ENCODE peak calls at places on chromosomes 12 and 14, in eight cellular contexts. B is LNCaP clone FGC, M is psoas muscle, K is H9, W is GM10248, Q is glutamatergic neuron, I is kidney, A is MM.1S. N is an unnamed sample.

GRCh38 chr14:76780875-76781647 is 19.8 kb downstream of the VASH1 start:
- DNase-seq in W (no peak), A (no peak), I (no peak), Q (no peak), B (no peak), K (peak; percentile 15), M (no peak), N (no peak)

GRCh38 chr14:34770901-34771300 is 56.5 kb upstream of the CFL2 start:
- DNase-seq in Q (no peak), M (no peak), B (no peak), W (no peak), I (no peak), A (no peak), K (no peak), N (no peak)

GRCh38 chr12:124779161-124780141 is 84.2 kb downstream of the SCARB1 start:
- DNase-seq in Q (no peak), A (no peak), I (no peak), M (no peak), W (peak; percentile 66), K (no peak), B (no peak), N (no peak)

GRCh38 chr14:102579696-102580551 is 12.5 kb upstream of the RCOR1 start:
- DNase-seq in W (no peak), Q (no peak), I (no peak), A (no peak), K (no peak), M (no peak), B (no peak), N (no peak)

GRCh38 chr12:43761535-43761934 is 2.8 kb downstream of the IRAK4 start:
- DNase-seq in Q (no peak), W (no peak), K (no peak), B (no peak), M (no peak), A (no peak), I (no peak), N (no peak)

GRCh38 chr14:32669416-32669815 is 269.3 kb upstream of the NPAS3 start:
- DNase-seq in Q (no peak), A (no peak), K (no peak), W (no peak), I (no peak), B (no peak), M (no peak), N (no peak)

GRCh38 chr12:112716099-112717093 is 75.2 kb upstream of the RPH3A start:
- DNase-seq in B (peak; percentile 8), K (peak; percentile 71), W (no peak), M (no peak), Q (peak; percentile 40), I (no peak), A (no peak), N (no peak)

GRCh38 chr14:66074546-66074945 is 411.6 kb upstream of the CCDC196 start:
- DNase-seq in M (no peak), I (no peak), Q (no peak), W (no peak), B (no peak), K (no peak), A (no peak), N (no peak)

GRCh38 chr14:60085693-60086092 is 6.0 kb upstream of the PCNX4 start:
- DNase-seq in I (no peak), M (no peak), B (no peak), W (no peak), K (no peak), Q (no peak), A (no peak), N (no peak)

GRCh38 chr14:23153891-23154796 is 29.3 kb downstream of the SLC7A8 start:
- DNase-seq in W (no peak), M (peak; percentile 98), Q (no peak), A (no peak), K (peak; percentile 86), B (peak; percentile 96), I (peak; percentile 94), N (no peak)

GRCh38 chr14:106218189-106218588 is 691.8 kb downstream of the TMEM121 start:
- DNase-seq in K (no peak), A (peak; percentile 4), W (no peak), Q (no peak), I (no peak), M (no peak), B (no peak), N (no peak)

GRCh38 chr14:89246290-89246689 is 170.7 kb downstream of the FOXN3 start:
- DNase-seq in K (no peak), I (no peak), W (no peak), Q (no peak), A (no peak), B (no peak), M (no peak), N (no peak)

GRCh38 chr12:47207829-47208248 is 128.1 kb upstream of the AMIGO2 start:
- DNase-seq in Q (no peak), M (no peak), K (no peak), B (peak; percentile 46), W (peak; percentile 52), A (peak; percentile 59), I (no peak), N (no peak)

GRCh38 chr14:94632305-94632590 is 20.1 kb downstream of the SERPINA3 start:
- DNase-seq in B (no peak), A (no peak), Q (no peak), W (no peak), K (no peak), M (no peak), I (no peak), N (no peak)

GRCh38 chr12:128043317-128043716 is 223.7 kb upstream of the TMEM132C start:
- DNase-seq in W (no peak), M (no peak), A (no peak), K (no peak), I (no peak), B (no peak), Q (no peak), N (no peak)

GRCh38 chr14:61178226-61179060 is 102.7 kb downstream of the TMEM30B start:
- DNase-seq in M (no peak), W (no peak), B (no peak), K (no peak), Q (no peak), A (peak; percentile 35), I (no peak), N (no peak)

GRCh38 chr14:91142214-91142668 is 28.4 kb downstream of the DGLUCY start:
- DNase-seq in I (no peak), K (no peak), M (no peak), B (no peak), W (peak; percentile 79), A (peak; percentile 80), Q (no peak), N (no peak)

GRCh38 chr14:97602438-97603117 is 805.4 kb downstream of the VRK1 start:
- DNase-seq in M (no peak), A (no peak), I (peak; percentile 57), W (no peak), Q (no peak), K (no peak), B (no peak), N (no peak)

GRCh38 chr14:73323889-73324535 is 86.7 kb downstream of the PAPLN start:
- DNase-seq in M (no peak), A (no peak), Q (no peak), K (no peak), I (no peak), B (no peak), W (no peak), N (no peak)

GRCh38 chr12:96397756-96398421 is 2.4 kb downstream of the CDK17 start:
- DNase-seq in B (no peak), A (no peak), M (no peak), W (no peak), K (no peak), Q (no peak), I (no peak), N (no peak)

DNA sequence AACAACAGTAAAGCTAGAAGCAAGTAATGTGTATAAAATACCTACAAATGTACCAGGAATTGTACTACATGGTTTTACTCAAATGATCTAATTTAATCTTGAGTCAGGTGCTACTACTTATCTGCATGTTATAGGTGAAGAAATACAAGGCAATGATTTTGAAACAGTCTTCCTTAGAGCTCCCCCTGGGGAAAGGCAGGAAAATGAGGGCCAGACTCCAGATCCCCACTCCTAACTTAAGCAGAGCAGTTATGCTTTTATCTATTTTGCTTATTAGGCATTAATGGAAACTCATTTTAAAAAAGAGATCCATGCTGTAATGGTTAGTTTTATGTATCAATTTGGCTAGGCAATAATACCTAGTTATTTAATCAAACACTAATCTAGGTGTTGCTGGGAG is 109.3 kb upstream of the CPSF6 start:
- DNase-seq in K (no peak), M (no peak), B (no peak), I (no peak), W (no peak), A (no peak), Q (no peak), N (no peak)
- TF ChIP-seq CTCF in K (no peak), M (no peak), B (peak; percentile 44), I (no peak), W (no peak), A (no peak), Q (no peak), N (no peak)

DNA sequence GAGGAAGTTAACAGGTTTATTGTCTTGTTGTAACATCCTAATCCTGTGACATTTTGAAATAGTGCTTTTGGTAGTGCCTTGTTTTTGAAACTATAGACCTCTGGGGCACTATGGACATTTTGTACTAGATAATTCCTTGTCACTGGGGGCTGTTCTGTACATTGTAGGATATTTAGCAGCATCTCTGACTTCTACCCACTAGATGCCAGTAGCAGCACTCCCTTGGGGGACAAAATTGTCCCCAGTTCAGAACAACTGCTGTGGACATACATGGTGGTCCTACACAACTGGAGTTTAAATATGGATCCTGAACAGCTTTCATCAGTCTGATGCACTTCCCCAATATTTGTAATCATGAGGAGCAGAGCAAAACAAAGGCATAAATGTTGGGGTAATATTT is 264.7 kb downstream of the RAD51B start:
- DNase-seq in M (no peak), Q (no peak), A (no peak), W (no peak), B (no peak), K (no peak), I (no peak), N (no peak)
- TF ChIP-seq CTCF in M (peak; percentile 20), Q (no peak), A (no peak), W (no peak), B (peak; percentile 16), K (peak; percentile 38), I (peak; percentile 10), N (peak; percentile 68)

DNA sequence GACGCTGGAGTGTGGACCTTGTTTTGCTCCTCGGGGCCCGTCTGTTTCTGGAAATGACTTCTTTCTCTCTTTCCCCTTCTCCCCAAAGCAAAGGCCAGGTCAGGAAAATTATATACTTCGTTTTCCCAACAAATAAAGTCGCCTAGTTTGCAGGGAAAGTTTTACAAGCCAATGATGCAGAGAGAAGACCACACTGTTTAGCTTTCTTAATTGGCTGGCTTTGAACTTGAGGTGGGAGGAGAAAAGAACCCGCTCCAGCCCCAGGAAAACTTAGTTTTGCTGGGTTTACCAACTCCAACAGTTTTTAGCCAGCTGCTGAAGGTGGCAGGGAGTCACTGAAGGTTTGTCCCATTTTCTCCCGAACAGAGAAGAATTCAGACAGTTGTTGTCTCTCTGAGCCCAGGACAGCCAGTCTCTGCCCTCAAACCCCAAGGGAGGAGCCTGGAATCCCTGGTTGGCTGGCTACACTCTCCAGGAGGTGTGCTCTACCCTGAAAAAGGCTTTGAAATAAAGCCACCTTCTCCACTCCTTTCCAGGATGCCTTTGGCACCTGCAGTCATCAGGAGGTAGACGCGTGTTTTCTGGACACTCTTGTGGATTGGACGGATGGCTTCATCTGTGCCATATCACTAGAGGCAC is 24.8 kb downstream of the BCL11B start:
- DNase-seq in Q (no peak), A (no peak), M (no peak), B (no peak), I (no peak), K (no peak), W (no peak), N (no peak)
- TF ChIP-seq CTCF in Q (no peak), A (no peak), M (no peak), B (no peak), I (no peak), K (no peak), W (no peak), N (no peak)

GRCh38 chr12:91367234-91367849 is 184.7 kb upstream of the DCN start:
- DNase-seq in K (no peak), I (no peak), W (peak; percentile 9), A (peak; percentile 38), B (no peak), M (no peak), Q (no peak), N (no peak)
- TF ChIP-seq CTCF in K (peak; percentile 64), I (peak; percentile 37), W (peak; percentile 28), A (peak; percentile 54), B (peak; percentile 43), M (peak; percentile 14), Q (peak; percentile 28), N (peak; percentile 87)

N was measured in chondrocyte.